ENCODE peak calls at places on chromosomes 11 and 22, in four cellular contexts. W is HCT116, Q is K562, A is HepG2. E is an unnamed sample.

GRCh38 chr11:64832467-64833197 is 11.8 kb downstream of the CDC42BPG start:
- DNase-seq in W (no peak), Q (no peak), A (no peak), E (no peak)

GRCh38 chr11:119843760-119844330 is 114.8 kb upstream of the NECTIN1 start:
- DNase-seq in W (no peak), Q (no peak), A (no peak), E (no peak)

GRCh38 chr11:134527382-134528243 is 115.6 kb upstream of the B3GAT1 start:
- DNase-seq in W (no peak), Q (no peak), A (no peak), E (no peak)

GRCh38 chr11:129319751-129320150 is 55.9 kb upstream of the BARX2 start:
- DNase-seq in W (no peak), Q (no peak), A (no peak), E (no peak)

GRCh38 chr11:14300661-14301304 is 58.2 kb downstream of the RRAS2 start:
- DNase-seq in W (peak), Q (peak), A (peak), E (peak)

GRCh38 chr11:34655335-34656008 is 34.6 kb downstream of the EHF start:
- DNase-seq in W (no peak), Q (no peak), A (peak), E (no peak)

GRCh38 chr11:17352925-17353227 is 1.3 kb downstream of the NCR3LG1 start:
- DNase-seq in W (no peak), Q (peak), A (peak), E (peak)

GRCh38 chr11:72983560-72983959 is 158.6 kb downstream of the FCHSD2 start:
- DNase-seq in W (no peak), Q (no peak), A (no peak), E (no peak)

GRCh38 chr11:945986-946385 is 20.3 kb downstream of the AP2A2 start:
- DNase-seq in W (no peak), Q (no peak), A (peak), E (no peak)

GRCh38 chr11:18723991-18724390 is 2.0 kb downstream of the IGSF22 start:
- DNase-seq in W (no peak), Q (no peak), A (no peak), E (no peak)

GRCh38 chr22:32494971-32495370 is 20.4 kb downstream of the FBXO7 start:
- DNase-seq in W (no peak), Q (no peak), A (no peak), E (no peak)

GRCh38 chr11:1197431-1197885 is 25.4 kb upstream of the MUC5B start:
- DNase-seq in W (no peak), Q (no peak), A (no peak), E (no peak)

GRCh38 chr22:24521791-24522245 is 26.7 kb downstream of the UPB1 start:
- DNase-seq in W (peak), Q (no peak), A (peak), E (peak)

GRCh38 chr11:85718991-85719807 is 33.2 kb upstream of the CCDC89 start:
- DNase-seq in W (peak), Q (no peak), A (peak), E (peak)

GRCh38 chr22:42711281-42711731 is 9.4 kb downstream of the A4GALT start:
- DNase-seq in W (no peak), Q (no peak), A (no peak), E (no peak)

GRCh38 chr11:45885274-45885920 is at the start of gene MAPK8IP1:
- DNase-seq in W (no peak), Q (peak), A (peak), E (no peak)

GRCh38 chr11:12725863-12726666 is 51.8 kb downstream of the TEAD1 start:
- DNase-seq in W (peak), Q (no peak), A (no peak), E (no peak)

GRCh38 chr11:106514706-106515105 is 437.2 kb downstream of the AASDHPPT start:
- DNase-seq in W (no peak), Q (no peak), A (no peak), E (no peak)

GRCh38 chr11:24511518-24511917 is 14.7 kb downstream of the LUZP2 start:
- DNase-seq in W (no peak), Q (no peak), A (no peak), E (no peak)

GRCh38 chr11:94519478-94520084 is 7.3 kb downstream of the C11orf97 start:
- DNase-seq in W (peak), Q (peak), A (no peak), E (no peak)

GRCh38 chr22:30301995-30302809 is 12.9 kb upstream of the CASTOR1 start:
- DNase-seq in W (no peak), Q (no peak), A (no peak), E (no peak)

GRCh38 chr11:74171630-74172465 is 759 bp downstream of the PPME1 start:
- DNase-seq in W (no peak), Q (no peak), A (no peak), E (no peak)

GRCh38 chr11:32333335-32333991 is 101.9 kb downstream of the WT1 start:
- DNase-seq in W (no peak), Q (no peak), A (no peak), E (no peak)

GRCh38 chr22:17268501-17269223 is 49.4 kb upstream of the ADA2 start:
- DNase-seq in W (no peak), Q (peak), A (no peak), E (no peak)

GRCh38 chr22:26234267-26234666 is 65.0 kb downstream of the SEZ6L start:
- DNase-seq in W (no peak), Q (no peak), A (no peak), E (no peak)

GRCh38 chr22:45290410-45290936 is 5.7 kb downstream of the UPK3A start:
- DNase-seq in W (peak), Q (no peak), A (no peak), E (no peak)

GRCh38 chr11:456533-456932 is 6.5 kb downstream of the PTDSS2 start:
- DNase-seq in W (no peak), Q (no peak), A (no peak), E (no peak)

GRCh38 chr11:18312012-18312411 is 9.9 kb downstream of the HPS5 start:
- DNase-seq in W (no peak), Q (no peak), A (no peak), E (no peak)

GRCh38 chr11:61555051-61555969 is 25.6 kb downstream of the SYT7 start:
- DNase-seq in W (no peak), Q (peak), A (no peak), E (no peak)

GRCh38 chr11:61552108-61552635 is 28.7 kb downstream of the SYT7 start:
- DNase-seq in W (no peak), Q (no peak), A (no peak), E (no peak)

GRCh38 chr11:61553373-61554171 is 27.3 kb downstream of the SYT7 start:
- DNase-seq in W (no peak), Q (no peak), A (no peak), E (no peak)

GRCh38 chr11:61555978-61556377 is 24.9 kb downstream of the SYT7 start:
- DNase-seq in W (no peak), Q (no peak), A (no peak), E (no peak)

DNA sequence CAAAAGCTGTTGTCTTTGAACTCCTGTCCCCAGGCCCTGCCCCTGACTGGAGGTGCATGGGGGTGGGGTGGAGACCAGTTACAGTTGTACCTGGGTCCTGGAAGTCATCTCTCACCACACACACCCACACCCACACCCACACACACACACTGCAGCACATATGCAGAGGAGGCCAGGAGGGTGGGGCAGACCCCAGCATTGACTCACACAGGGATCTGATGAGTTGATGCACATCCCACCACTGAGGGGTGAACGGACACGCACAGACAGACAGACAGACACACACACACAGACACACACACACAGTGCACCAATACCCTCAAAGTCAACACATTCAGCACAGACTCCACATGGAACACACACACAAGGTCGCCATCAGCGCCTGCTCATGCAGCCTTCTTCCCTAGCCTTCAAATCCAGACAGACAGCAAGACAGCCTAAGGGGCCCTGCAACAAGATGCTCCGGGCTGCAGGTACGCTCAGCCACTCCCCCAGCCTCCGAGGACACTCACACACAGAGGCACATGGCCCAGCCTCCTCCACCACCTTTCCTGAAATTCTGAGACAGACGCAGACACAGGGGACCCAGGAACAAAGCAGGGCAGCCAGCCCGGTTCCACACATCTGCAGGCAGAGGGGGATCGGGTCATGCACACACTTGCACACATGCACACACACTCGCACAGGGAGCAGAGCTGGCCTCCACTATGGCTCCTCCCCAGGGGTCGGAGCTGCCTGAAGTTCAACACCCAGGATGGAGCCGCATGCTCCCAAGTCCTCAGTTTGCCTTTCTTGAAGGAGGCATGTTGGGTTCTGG is 26.5 kb downstream of the SYT7 start:
- DNase-seq in W (no peak), Q (peak), A (no peak), E (no peak)
- TF ChIP-seq TCF7L2 in W (no peak), Q (no peak), A (no peak), E (no peak)

GRCh38 chr11:114377612-114378267 is 22.6 kb downstream of the C11orf71 start:
- DNase-seq in W (no peak), Q (no peak), A (no peak), E (no peak)
- TF ChIP-seq TCF7L2 in W (no peak), Q (no peak), A (no peak), E (no peak)

GRCh38 chr22:21939392-21940319 is 13.0 kb downstream of the PPM1F start:
- DNase-seq in W (no peak), Q (no peak), A (no peak), E (no peak)
- TF ChIP-seq TCF7L2 in W (no peak), Q (no peak), A (no peak), E (no peak)

GRCh38 chr11:11413776-11414175 is 60.7 kb upstream of the CSNK2A3 start:
- DNase-seq in W (no peak), Q (no peak), A (no peak), E (no peak)

GRCh38 chr11:11414996-11415395 is 61.9 kb upstream of the CSNK2A3 start:
- DNase-seq in W (no peak), Q (no peak), A (no peak), E (no peak)

GRCh38 chr11:11415786-11416390 is 62.8 kb upstream of the CSNK2A3 start:
- DNase-seq in W (no peak), Q (no peak), A (no peak), E (no peak)

GRCh38 chr11:11416502-11416901 is 63.5 kb upstream of the CSNK2A3 start:
- DNase-seq in W (no peak), Q (no peak), A (no peak), E (no peak)

GRCh38 chr11:11416917-11417316 is 63.9 kb upstream of the CSNK2A3 start:
- DNase-seq in W (no peak), Q (no peak), A (no peak), E (no peak)
- TF ChIP-seq TCF7L2 in W (no peak), Q (no peak), A (no peak), E (no peak)

GRCh38 chr11:126371595-126371994 is 16.1 kb downstream of the ST3GAL4 start:
- DNase-seq in W (no peak), Q (no peak), A (no peak), E (no peak)
- TF ChIP-seq TCF7L2 in W (no peak), Q (no peak), A (no peak), E (no peak)

GRCh38 chr11:109815529-109816105 is 277.6 kb upstream of the ZC3H12C start:
- DNase-seq in W (no peak), Q (no peak), A (no peak), E (no peak)

GRCh38 chr11:109819410-109819809 is 273.8 kb upstream of the ZC3H12C start:
- DNase-seq in W (no peak), Q (no peak), A (no peak), E (no peak)

DNA sequence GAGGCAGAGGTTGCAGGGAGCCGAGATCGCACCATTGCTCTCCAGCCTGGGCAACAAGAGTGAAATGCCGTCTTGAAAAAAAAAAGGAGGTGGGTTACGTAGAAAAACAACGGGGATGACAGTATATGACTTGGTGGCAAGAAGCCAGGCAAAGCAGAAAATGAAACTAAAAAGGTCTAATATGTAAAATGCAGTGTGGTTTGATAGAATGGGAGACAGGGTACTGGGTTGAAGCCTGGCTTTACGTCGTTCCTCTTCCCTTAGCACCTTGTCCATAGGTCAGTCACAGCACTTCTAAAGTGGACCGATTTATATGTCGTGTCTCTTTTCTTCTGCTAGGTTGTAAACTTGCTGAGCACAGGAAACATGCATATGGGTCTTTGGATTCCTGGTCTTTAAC is 274.9 kb upstream of the ZC3H12C start:
- DNase-seq in W (no peak), Q (no peak), A (no peak), E (no peak)
- TF ChIP-seq TCF7L2 in W (no peak), Q (no peak), A (no peak), E (no peak)

GRCh38 chr11:69510471-69511357 is 29.3 kb downstream of the LINC01488 start:
- DNase-seq in W (no peak), Q (no peak), A (no peak), E (no peak)

GRCh38 chr11:69509846-69510390 is 28.5 kb downstream of the LINC01488 start:
- DNase-seq in W (no peak), Q (no peak), A (no peak), E (no peak)

GRCh38 chr11:69511358-69512015 is 30.0 kb downstream of the LINC01488 start:
- DNase-seq in W (no peak), Q (no peak), A (no peak), E (no peak)

GRCh38 chr11:69509381-69509780 is 27.9 kb downstream of the LINC01488 start:
- DNase-seq in W (no peak), Q (no peak), A (no peak), E (no peak)

GRCh38 chr11:69508974-69509373 is 27.5 kb downstream of the LINC01488 start:
- DNase-seq in W (no peak), Q (no peak), A (no peak), E (no peak)
- TF ChIP-seq TCF7L2 in W (no peak), Q (no peak), A (no peak), E (no peak)

DNA sequence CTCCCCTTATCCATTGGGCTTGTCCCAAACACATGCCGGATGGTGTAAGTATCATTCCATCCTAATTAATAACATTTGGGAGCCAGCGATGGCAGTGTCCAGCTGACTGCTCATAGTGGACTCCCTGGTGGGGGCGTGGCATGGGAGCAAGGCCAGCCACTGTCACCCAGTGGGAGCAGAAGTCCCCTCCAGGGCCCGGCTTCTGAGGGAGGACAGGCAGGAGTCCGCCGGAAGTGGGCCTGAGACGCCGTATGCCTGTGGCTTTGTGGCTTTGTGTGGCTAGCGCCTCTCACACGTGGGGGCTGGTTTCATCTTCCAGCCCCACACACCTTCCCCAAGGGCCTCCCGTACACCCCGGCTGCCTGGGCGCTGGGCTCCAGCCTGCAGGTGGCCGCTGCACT is 124.5 kb downstream of the KCNQ1 start:
- DNase-seq in W (no peak), Q (no peak), A (no peak), E (no peak)
- TF ChIP-seq TCF7L2 in W (no peak), Q (no peak), A (no peak), E (no peak)

GRCh38 chr22:20803696-20804324 is 29.9 kb downstream of the SERPIND1 start:
- DNase-seq in W (peak), Q (peak), A (peak), E (no peak)
- TF ChIP-seq TCF7L2 in W (no peak), Q (no peak), A (no peak), E (no peak)